ENCODE peak calls at places on chromosomes 1 and 21, in five cellular contexts. One of them, this sample, is unnamed.
A peak's percentile ranks its signal among the peaks of the same experiment; 100 is the strongest.

GRCh38 chr1:94068831-94069648 is 51.9 kb downstream of the ABCA4 start:
- DNase-seq in GM12878: no peak
- DNase-seq in NB4: no peak
- DNase-seq in GM12891: no peak
- DNase-seq in HCT116: no peak
- DNase-seq in this sample: peak; percentile 38

GRCh38 chr21:17726047-17726446 is 93.1 kb downstream of the C21orf91 start:
- DNase-seq in GM12891: no peak
- DNase-seq in NB4: peak; percentile 4
- DNase-seq in GM12878: no peak
- DNase-seq in HCT116: peak; percentile 23
- DNase-seq in this sample: peak; percentile 20

GRCh38 chr1:156571261-156571958 is 955 bp downstream of the IQGAP3 start:
- DNase-seq in NB4: peak; percentile 41
- DNase-seq in HCT116: no peak
- DNase-seq in GM12878: no peak
- DNase-seq in GM12891: no peak
- DNase-seq in this sample: peak; percentile 80

GRCh38 chr1:200279810-200280411 is 129.9 kb downstream of the ZNF281 start:
- DNase-seq in GM12891: no peak
- DNase-seq in HCT116: peak; percentile 55
- DNase-seq in NB4: peak; percentile 53
- DNase-seq in GM12878: no peak
- DNase-seq in this sample: peak; percentile 29

GRCh38 chr1:9561429-9561828 is 22.2 kb downstream of the SLC25A33 start:
- DNase-seq in HCT116: no peak
- DNase-seq in NB4: peak; percentile 63
- DNase-seq in GM12878: no peak
- DNase-seq in GM12891: no peak
- DNase-seq in this sample: peak; percentile 42

GRCh38 chr1:237701534-237701933 is 189.2 kb downstream of the ZP4 start:
- DNase-seq in HCT116: no peak
- DNase-seq in GM12891: no peak
- DNase-seq in GM12878: no peak
- DNase-seq in NB4: no peak
- DNase-seq in this sample: no peak

GRCh38 chr1:88175120-88175630 is 508.9 kb upstream of the PKN2 start:
- DNase-seq in HCT116: no peak
- DNase-seq in GM12878: no peak
- DNase-seq in NB4: no peak
- DNase-seq in GM12891: no peak
- DNase-seq in this sample: no peak

GRCh38 chr1:55505326-55505725 is 290.2 kb upstream of the USP24 start:
- DNase-seq in NB4: no peak
- DNase-seq in GM12878: no peak
- DNase-seq in HCT116: no peak
- DNase-seq in GM12891: no peak
- DNase-seq in this sample: no peak

GRCh38 chr1:19675797-19676196 is 11.1 kb downstream of the HTR6 start:
- DNase-seq in HCT116: no peak
- DNase-seq in GM12891: no peak
- DNase-seq in NB4: no peak
- DNase-seq in GM12878: no peak
- DNase-seq in this sample: no peak

GRCh38 chr1:196295766-196296165 is 312.5 kb downstream of the KCNT2 start:
- DNase-seq in GM12878: no peak
- DNase-seq in NB4: no peak
- DNase-seq in HCT116: no peak
- DNase-seq in GM12891: no peak
- DNase-seq in this sample: no peak

GRCh38 chr21:43208561-43209332 is 39.9 kb downstream of the CRYAA start:
- DNase-seq in GM12891: no peak
- DNase-seq in NB4: no peak
- DNase-seq in GM12878: no peak
- DNase-seq in HCT116: no peak
- DNase-seq in this sample: no peak

GRCh38 chr1:109231085-109231484 is 17.4 kb downstream of the SARS1 start:
- DNase-seq in HCT116: no peak
- DNase-seq in GM12878: no peak
- DNase-seq in NB4: no peak
- DNase-seq in GM12891: no peak
- DNase-seq in this sample: no peak

GRCh38 chr1:22275626-22276395 is 132.9 kb upstream of the WNT4 start:
- DNase-seq in GM12891: peak; percentile 72
- DNase-seq in HCT116: peak; percentile 29
- DNase-seq in NB4: peak; percentile 52
- DNase-seq in GM12878: no peak
- DNase-seq in this sample: peak; percentile 68

GRCh38 chr1:220921991-220922390 is 42.7 kb downstream of the HLX start:
- DNase-seq in GM12878: no peak
- DNase-seq in NB4: no peak
- DNase-seq in GM12891: no peak
- DNase-seq in HCT116: no peak
- DNase-seq in this sample: no peak

DNA sequence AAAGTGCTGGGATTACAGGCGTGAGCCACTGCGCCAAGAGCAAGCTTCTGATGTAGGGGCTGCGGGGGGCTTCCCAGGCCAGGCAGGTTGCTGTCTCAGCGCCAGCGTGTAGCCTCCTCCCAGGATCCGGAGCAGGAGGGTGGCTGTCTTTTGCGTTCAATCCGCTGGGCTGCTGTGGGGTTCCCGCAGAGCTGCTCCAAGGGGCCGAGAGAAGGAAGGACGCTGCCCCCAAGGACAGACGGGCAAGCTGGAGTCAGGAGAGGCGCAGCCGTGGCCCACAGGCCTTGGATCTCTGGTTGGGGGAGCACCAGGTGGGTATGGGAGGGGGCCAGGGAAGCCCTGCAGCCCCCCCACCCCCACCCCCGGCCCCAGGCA is 16.0 kb upstream of the SKI start:
- DNase-seq in HCT116: no peak
- DNase-seq in NB4: no peak
- DNase-seq in GM12878: no peak
- DNase-seq in GM12891: no peak
- DNase-seq in this sample: no peak
- TF ChIP-seq POLR2A in HCT116: no peak
- TF ChIP-seq POLR2A in NB4: no peak
- TF ChIP-seq POLR2A in GM12878: no peak
- TF ChIP-seq POLR2A in GM12891: no peak
- TF ChIP-seq POLR2A in this sample: no peak

GRCh38 chr1:226736001-226736907 is 2.8 kb downstream of the ITPKB start:
- DNase-seq in NB4: no peak
- DNase-seq in GM12878: no peak
- DNase-seq in GM12891: no peak
- DNase-seq in HCT116: no peak
- DNase-seq in this sample: no peak

GRCh38 chr1:226735576-226735975 is 3.5 kb downstream of the ITPKB start:
- DNase-seq in HCT116: no peak
- DNase-seq in GM12878: no peak
- DNase-seq in GM12891: no peak
- DNase-seq in NB4: no peak
- DNase-seq in this sample: no peak

GRCh38 chr1:226738421-226738994 is 574 bp downstream of the ITPKB start:
- DNase-seq in HCT116: no peak
- DNase-seq in GM12891: no peak
- DNase-seq in GM12878: no peak
- DNase-seq in NB4: peak; percentile 74
- DNase-seq in this sample: peak; percentile 34

GRCh38 chr1:226737819-226738420 is 1.2 kb downstream of the ITPKB start:
- DNase-seq in GM12878: no peak
- DNase-seq in GM12891: no peak
- DNase-seq in HCT116: no peak
- DNase-seq in NB4: peak; percentile 68
- DNase-seq in this sample: peak; percentile 31

GRCh38 chr1:226736908-226737818 is 1.9 kb downstream of the ITPKB start:
- DNase-seq in HCT116: no peak
- DNase-seq in NB4: peak; percentile 46
- DNase-seq in GM12878: no peak
- DNase-seq in GM12891: no peak
- DNase-seq in this sample: no peak
- TF ChIP-seq POLR2A in HCT116: no peak
- TF ChIP-seq POLR2A in NB4: no peak
- TF ChIP-seq POLR2A in GM12878: no peak
- TF ChIP-seq POLR2A in GM12891: no peak
- TF ChIP-seq POLR2A in this sample: no peak

GRCh38 chr1:39346876-39347275 is 142.4 kb downstream of the MACF1 start:
- DNase-seq in HCT116: no peak
- DNase-seq in GM12878: no peak
- DNase-seq in NB4: no peak
- DNase-seq in GM12891: no peak
- DNase-seq in this sample: no peak
- TF ChIP-seq POLR2A in HCT116: no peak
- TF ChIP-seq POLR2A in GM12878: no peak
- TF ChIP-seq POLR2A in NB4: no peak
- TF ChIP-seq POLR2A in GM12891: no peak
- TF ChIP-seq POLR2A in this sample: no peak

GRCh38 chr1:33254536-33254935 is 1.8 kb upstream of the ZNF362 start:
- DNase-seq in GM12891: no peak
- DNase-seq in HCT116: no peak
- DNase-seq in GM12878: no peak
- DNase-seq in NB4: no peak
- DNase-seq in this sample: no peak

GRCh38 chr1:33257388-33257758 is 1.1 kb downstream of the ZNF362 start:
- DNase-seq in GM12878: no peak
- DNase-seq in HCT116: no peak
- DNase-seq in NB4: no peak
- DNase-seq in GM12891: no peak
- DNase-seq in this sample: peak; percentile 30

GRCh38 chr1:33256335-33256700 is at the start of gene ZNF362:
- DNase-seq in HCT116: no peak
- DNase-seq in GM12891: peak; percentile 78
- DNase-seq in NB4: peak; percentile 75
- DNase-seq in GM12878: no peak
- DNase-seq in this sample: peak; percentile 76

GRCh38 chr1:33256701-33257387 is 552 bp downstream of the ZNF362 start:
- DNase-seq in HCT116: peak; percentile 22
- DNase-seq in GM12878: no peak
- DNase-seq in GM12891: peak; percentile 48
- DNase-seq in NB4: peak; percentile 68
- DNase-seq in this sample: peak; percentile 70

GRCh38 chr1:33255347-33256311 is 663 bp upstream of the ZNF362 start:
- DNase-seq in NB4: peak; percentile 33
- DNase-seq in GM12878: peak; percentile 23
- DNase-seq in HCT116: peak; percentile 83
- DNase-seq in GM12891: peak; percentile 58
- DNase-seq in this sample: no peak
- TF ChIP-seq POLR2A in NB4: no peak
- TF ChIP-seq POLR2A in GM12878: peak; percentile 72
- TF ChIP-seq POLR2A in HCT116: peak; percentile 83
- TF ChIP-seq POLR2A in GM12891: peak; percentile 38
- TF ChIP-seq POLR2A in this sample: no peak